ENCODE peak calls at places on chromosomes 4 and X, in five cellular contexts. A is H9; T is iris pigment epithelial cell; R is C1 segment of cervical spinal cord; B is stimulated activated CD4-positive, alpha-beta T cell treated with anti-CD3 and anti-CD28 coated beads, TNF-alpha, amount 100 ng/mL, for 1 hour. D is an unnamed sample.

GRCh38 chrX:133482345-133483041 is 67.2 kb upstream of the GPC4 start:
- DNase-seq in A (no peak), B (no peak), T (peak; percentile 20), R (no peak), D (no peak)

GRCh38 chrX:68842781-68843581 is 14.2 kb downstream of the EFNB1 start:
- DNase-seq in A (no peak), R (peak; percentile 2), B (no peak), T (peak; percentile 46), D (no peak)

GRCh38 chr4:176838611-176839411 is 46.1 kb upstream of the VEGFC start:
- DNase-seq in T (peak; percentile 20), R (no peak), B (no peak), A (no peak), D (no peak)

GRCh38 chrX:134431894-134432293 is 28.1 kb upstream of the HPRT1 start:
- DNase-seq in R (no peak), T (peak; percentile 68), A (no peak), B (no peak), D (no peak)

GRCh38 chr4:174764105-174764729 is 64.8 kb downstream of the GLRA3 start:
- DNase-seq in R (no peak), A (no peak), T (peak; percentile 67), B (no peak), D (no peak)

GRCh38 chr4:19074061-19074460 is 1052.5 kb upstream of the LCORL start:
- DNase-seq in B (no peak), R (no peak), T (no peak), A (no peak), D (no peak)

GRCh38 chr4:184774152-184774551 is 40.3 kb upstream of the CENPU start:
- DNase-seq in A (no peak), R (no peak), T (no peak), B (no peak), D (no peak)

GRCh38 chr4:85543832-85544231 is 68.9 kb downstream of the ARHGAP24 start:
- DNase-seq in T (peak; percentile 77), R (no peak), B (no peak), A (no peak), D (no peak)

GRCh38 chrX:137031517-137032377 is 2.0 kb downstream of the GPR101 start:
- DNase-seq in B (no peak), R (peak; percentile 5), A (peak; percentile 61), T (peak; percentile 39), D (no peak)

GRCh38 chr4:153034681-153035080 is 98.6 kb downstream of the FHDC1 start:
- DNase-seq in T (no peak), A (no peak), R (no peak), B (no peak), D (no peak)

GRCh38 chr4:25993564-25994185 is 79.7 kb downstream of the SMIM20 start:
- DNase-seq in R (no peak), T (no peak), A (peak; percentile 99), B (no peak), D (no peak)

GRCh38 chr4:53576676-53577372 is 14.5 kb downstream of the LNX1 start:
- DNase-seq in T (peak; percentile 77), A (no peak), B (no peak), R (no peak), D (no peak)

GRCh38 chrX:99394450-99394849 is 1015.6 kb downstream of the PCDH19 start:
- DNase-seq in T (no peak), R (no peak), A (peak; percentile 56), B (no peak), D (no peak)

D was measured in central memory CD8-positive, alpha-beta T cell.